ENCODE peak calls at places on chromosome 9, in six cellular contexts. P is gastrocnemius medialis, F is right cardiac atrium, L is heart left ventricle, H is K562, N is pancreas. U is an unnamed sample.
A peak's percentile ranks its signal among the peaks of the same experiment; 100 is the strongest.

GRCh38 chr9:72154468-72155281 is 5.4 kb downstream of the GDA start:
- ATAC-seq in P (no peak), F (no peak), L (no peak), H (no peak), N (peak; percentile 53), U (no peak)

GRCh38 chr9:21160178-21160577 is 6.3 kb downstream of the IFNA21 start:
- ATAC-seq in P (no peak), F (no peak), L (no peak), H (no peak), N (no peak), U (no peak)

GRCh38 chr9:16184964-16185646 is 632.3 kb downstream of the CCDC171 start:
- ATAC-seq in P (no peak), F (no peak), L (no peak), H (no peak), N (no peak), U (no peak)

GRCh38 chr9:18632624-18633407 is 158.9 kb downstream of the ADAMTSL1 start:
- ATAC-seq in P (peak; percentile 66), F (peak; percentile 93), L (peak; percentile 85), H (no peak), N (no peak), U (peak; percentile 81)

GRCh38 chr9:114149765-114150340 is 5.5 kb upstream of the COL27A1 start:
- ATAC-seq in P (no peak), F (no peak), L (peak; percentile 50), H (no peak), N (no peak), U (no peak)

GRCh38 chr9:114798793-114799427 is 6.9 kb downstream of the TNFSF15 start:
- ATAC-seq in P (no peak), F (no peak), L (no peak), H (no peak), N (no peak), U (no peak)

GRCh38 chr9:36211510-36211909 is 20.8 kb downstream of the CLTA start:
- ATAC-seq in P (no peak), F (no peak), L (peak; percentile 7), H (no peak), N (no peak), U (no peak)

GRCh38 chr9:90975666-90976538 is 174.3 kb downstream of the SYK start:
- ATAC-seq in P (no peak), F (no peak), L (no peak), H (no peak), N (no peak), U (no peak)

GRCh38 chr9:4207476-4207875 is 92.4 kb downstream of the GLIS3 start:
- ATAC-seq in P (no peak), F (no peak), L (no peak), H (no peak), N (peak; percentile 12), U (no peak)

GRCh38 chr9:121246821-121247511 is 21.0 kb upstream of the GSN start:
- ATAC-seq in P (no peak), F (peak; percentile 45), L (peak; percentile 87), H (peak; percentile 57), N (no peak), U (peak; percentile 59)

GRCh38 chr9:103821115-103821514 is 273.0 kb upstream of the SMC2 start:
- ATAC-seq in P (no peak), F (no peak), L (no peak), H (no peak), N (no peak), U (no peak)

GRCh38 chr9:135552698-135553161 is 6.8 kb downstream of the OBP2A start:
- ATAC-seq in P (no peak), F (no peak), L (no peak), H (peak; percentile 72), N (no peak), U (no peak)

GRCh38 chr9:77883846-77884771 is 147.5 kb downstream of the GNAQ start:
- ATAC-seq in P (no peak), F (no peak), L (no peak), H (peak; percentile 35), N (no peak), U (no peak)

GRCh38 chr9:80435591-80435990 is 863.8 kb downstream of the TLE4 start:
- ATAC-seq in P (no peak), F (no peak), L (no peak), H (no peak), N (no peak), U (no peak)
- H3K9me3 ChIP-seq in P (no peaks in the 10 kb centered on the region), F (no peaks in the 10 kb centered on the region), L (no peaks in the 10 kb centered on the region), H (no peaks in the 10 kb centered on the region), N (no peaks in the 10 kb centered on the region), U (no peaks in the 10 kb centered on the region)

GRCh38 chr9:8331507-8331906 is 531.9 kb upstream of the DMAC1 start:
- ATAC-seq in P (no peak), F (no peak), L (no peak), H (no peak), N (no peak), U (no peak)
- H3K9me3 ChIP-seq in P (no peaks in the 10 kb centered on the region), F (no peaks in the 10 kb centered on the region), L (no peaks in the 10 kb centered on the region), H (no peaks in the 10 kb centered on the region), N (no peaks in the 10 kb centered on the region), U (no peaks in the 10 kb centered on the region)

GRCh38 chr9:14706530-14707140 is 13.4 kb upstream of the ZDHHC21 start:
- ATAC-seq in P (no peak), F (no peak), L (no peak), H (no peak), N (no peak), U (no peak)
- H3K9me3 ChIP-seq in P (no peaks in the 10 kb centered on the region), F (no peaks in the 10 kb centered on the region), L (peaks cover 14% of the 10 kb centered on the region), H (no peaks in the 10 kb centered on the region), N (peaks cover 4% of the 10 kb centered on the region), U (peaks cover 46% of the 10 kb centered on the region)

GRCh38 chr9:132031869-132032583 is 47.6 kb downstream of the MED27 start:
- ATAC-seq in P (no peak), F (no peak), L (no peak), H (no peak), N (no peak), U (no peak)
- H3K9me3 ChIP-seq in P (no peaks in the 10 kb centered on the region), F (no peaks in the 10 kb centered on the region), L (no peaks in the 10 kb centered on the region), H (no peaks in the 10 kb centered on the region), N (no peaks in the 10 kb centered on the region), U (no peaks in the 10 kb centered on the region)

GRCh38 chr9:974064-974992 is 2.1 kb upstream of the DMRT3 start:
- ATAC-seq in P (no peak), F (no peak), L (no peak), H (no peak), N (no peak), U (no peak)

GRCh38 chr9:975740-976257 is 656 bp upstream of the DMRT3 start:
- ATAC-seq in P (no peak), F (no peak), L (no peak), H (no peak), N (no peak), U (no peak)

GRCh38 chr9:976805-977360 is 428 bp downstream of the DMRT3 start:
- ATAC-seq in P (no peak), F (no peak), L (no peak), H (no peak), N (peak; percentile 32), U (no peak)

GRCh38 chr9:976258-976804 is at the start of gene DMRT3:
- ATAC-seq in P (no peak), F (no peak), L (no peak), H (no peak), N (peak; percentile 49), U (no peak)

GRCh38 chr9:974993-975739 is 1.3 kb upstream of the DMRT3 start:
- ATAC-seq in P (no peak), F (no peak), L (no peak), H (no peak), N (no peak), U (no peak)
- H3K9me3 ChIP-seq in P (no peaks in the 10 kb centered on the region), F (no peaks in the 10 kb centered on the region), L (no peaks in the 10 kb centered on the region), H (no peaks in the 10 kb centered on the region), N (no peaks in the 10 kb centered on the region), U (no peaks in the 10 kb centered on the region)

GRCh38 chr9:8539681-8540197 is 740.2 kb upstream of the DMAC1 start:
- ATAC-seq in P (no peak), F (no peak), L (no peak), H (no peak), N (no peak), U (no peak)
- H3K9me3 ChIP-seq in P (no peaks in the 10 kb centered on the region), F (no peaks in the 10 kb centered on the region), L (no peaks in the 10 kb centered on the region), H (no peaks in the 10 kb centered on the region), N (no peaks in the 10 kb centered on the region), U (no peaks in the 10 kb centered on the region)

GRCh38 chr9:40913096-40913719 is 215.3 kb downstream of the FOXD4L6 start:
- ATAC-seq in P (no peak), F (peak; percentile 14), L (no peak), H (no peak), N (no peak), U (no peak)
- H3K9me3 ChIP-seq in P (peaks cover 69% of the 10 kb centered on the region), F (peaks cover 11% of the 10 kb centered on the region), L (peaks cover 87% of the 10 kb centered on the region), H (no peaks in the 10 kb centered on the region), N (peaks cover 14% of the 10 kb centered on the region), U (peaks cover 16% of the 10 kb centered on the region)

U was measured in gastroesophageal sphincter.